ENCODE peak calls at places on chromosomes 16 and 17, in eight cellular contexts. X is globus pallidus; M is HS-27A; I is cardiac muscle cell; P is occipital lobe; B is activated gamma-delta T cell treated with anti-CD3 and anti-CD28 coated beads, Interleukin-2, amount 50 U/mL, for 16 hours; K is HuH-7; V is natural killer cell treated with Interleukin-12 subunit alpha and Interleukin-12 subunit beta and Interleukin-15 and Interleukin-18, amount 100 ng/mL, for 72 hours. H is an unnamed sample.

GRCh38 chr17:29574732-29575510 is 6.4 kb downstream of the TP53I13 start:
- DNase-seq in X (no peak), I (no peak), V (no peak), B (no peak), M (no peak), K (peak), P (no peak), H (no peak)

GRCh38 chr16:50139580-50139979 is 13.5 kb upstream of the TENT4B start:
- DNase-seq in B (no peak), K (no peak), P (no peak), X (no peak), V (no peak), M (no peak), I (no peak), H (no peak)

GRCh38 chr17:41836550-41837196 is 641 bp upstream of the NT5C3B start:
- DNase-seq in K (no peak), V (no peak), I (no peak), X (no peak), M (no peak), B (no peak), P (no peak), H (no peak)

GRCh38 chr17:42247734-42248133 is 28.5 kb downstream of the STAT5B start:
- DNase-seq in I (peak), X (no peak), M (no peak), B (no peak), V (no peak), K (no peak), P (no peak), H (no peak)

GRCh38 chr16:12613131-12613991 is 190.3 kb downstream of the CPPED1 start:
- DNase-seq in X (no peak), I (no peak), K (peak), V (no peak), B (peak), P (no peak), M (no peak), H (no peak)

GRCh38 chr16:66250686-66251405 is 115.6 kb upstream of the CDH5 start:
- DNase-seq in X (peak), K (no peak), M (no peak), I (peak), B (no peak), V (no peak), P (no peak), H (peak)

GRCh38 chr17:21282231-21282630 is 2.3 kb upstream of the MAP2K3 start:
- DNase-seq in P (no peak), B (no peak), X (no peak), M (peak), K (no peak), V (no peak), I (peak), H (peak)

GRCh38 chr17:33451221-33451620 is 158.1 kb upstream of the ASIC2 start:
- DNase-seq in X (no peak), P (no peak), B (no peak), M (no peak), V (no peak), I (no peak), K (no peak), H (no peak)

GRCh38 chr16:47966325-47966724 is 189.5 kb downstream of the ABCC12 start:
- DNase-seq in B (no peak), P (no peak), X (no peak), M (no peak), K (no peak), I (no peak), V (no peak), H (no peak)

GRCh38 chr16:27748868-27749546 is 199.1 kb downstream of the KATNIP start:
- DNase-seq in P (no peak), I (peak), B (peak), V (no peak), K (peak), X (peak), M (no peak), H (peak)

GRCh38 chr17:78034429-78035091 is 76.1 kb downstream of the TNRC6C start:
- DNase-seq in X (no peak), P (no peak), I (peak), K (no peak), V (no peak), B (no peak), M (no peak), H (no peak)

GRCh38 chr17:50188521-50189395 is 12.7 kb downstream of the COL1A1 start:
- DNase-seq in B (no peak), I (peak), X (no peak), K (no peak), M (no peak), P (no peak), V (no peak), H (no peak)

GRCh38 chr17:81329279-81329926 is 34.3 kb upstream of the SLC38A10 start:
- DNase-seq in M (no peak), X (no peak), B (no peak), K (peak), P (no peak), V (peak), I (peak), H (peak)

GRCh38 chr17:27958708-27959381 is 65.7 kb upstream of the LYRM9 start:
- DNase-seq in M (no peak), B (no peak), K (no peak), I (no peak), P (no peak), X (no peak), V (no peak), H (no peak)

GRCh38 chr16:56898847-56899246 is 33.1 kb upstream of the HERPUD1 start:
- DNase-seq in M (no peak), I (no peak), K (no peak), B (no peak), X (no peak), P (no peak), V (no peak), H (no peak)

GRCh38 chr17:39737761-39738567 is at the start of gene GRB7:
- DNase-seq in V (no peak), I (no peak), M (no peak), B (no peak), P (no peak), K (no peak), X (no peak), H (peak)

GRCh38 chr17:61672140-61672539 is 81.1 kb upstream of the NACA2 start:
- DNase-seq in B (no peak), I (no peak), X (no peak), M (no peak), V (no peak), P (no peak), K (no peak), H (no peak)

GRCh38 chr16:87201052-87201451 is 116.1 kb downstream of the C16orf95 start:
- DNase-seq in X (no peak), K (no peak), I (peak), P (peak), V (no peak), M (peak), B (no peak), H (peak)

GRCh38 chr17:39999067-39999466 is 16.2 kb upstream of the CSF3 start:
- DNase-seq in X (no peak), P (no peak), M (no peak), V (no peak), I (no peak), B (no peak), K (no peak), H (no peak)

GRCh38 chr17:65609749-65610148 is 48.3 kb upstream of the AXIN2 start:
- DNase-seq in B (no peak), K (no peak), I (peak), V (no peak), P (no peak), X (no peak), M (no peak), H (no peak)

GRCh38 chr16:12767897-12768296 is 35.8 kb downstream of the CPPED1 start:
- DNase-seq in K (no peak), M (no peak), P (no peak), X (no peak), V (no peak), I (peak), B (no peak), H (no peak)

GRCh38 chr17:78629436-78629995 is 52.3 kb upstream of the DNAH17 start:
- DNase-seq in I (no peak), B (no peak), X (no peak), P (no peak), M (no peak), V (no peak), K (no peak), H (no peak)

GRCh38 chr17:73521376-73521775 is 122.9 kb downstream of the SDK2 start:
- DNase-seq in V (no peak), P (no peak), K (no peak), X (no peak), I (no peak), M (no peak), B (no peak), H (no peak)

GRCh38 chr17:50637829-50638571 is 3.3 kb downstream of the ABCC3 start:
- DNase-seq in M (no peak), I (no peak), K (no peak), V (peak), B (no peak), X (no peak), P (no peak), H (no peak)

GRCh38 chr17:40559016-40559853 is 6.0 kb downstream of the CCR7 start:
- DNase-seq in I (peak), P (peak), K (no peak), V (no peak), M (no peak), B (no peak), X (no peak), H (peak)

GRCh38 chr16:84500531-84500930 is 3.9 kb downstream of the MEAK7 start:
- DNase-seq in K (no peak), M (no peak), X (no peak), I (no peak), P (no peak), B (no peak), V (no peak), H (no peak)

GRCh38 chr17:71503710-71504471 is 616.9 kb upstream of the SOX9 start:
- DNase-seq in B (no peak), V (no peak), K (no peak), I (peak), X (no peak), M (no peak), P (no peak), H (no peak)

GRCh38 chr17:12722282-12722681 is 56.6 kb downstream of the MYOCD start:
- DNase-seq in V (no peak), K (no peak), X (no peak), B (no peak), P (no peak), M (no peak), I (no peak), H (no peak)

GRCh38 chr16:86697715-86698114 is 119.4 kb downstream of the FOXL1 start:
- DNase-seq in X (no peak), M (no peak), B (no peak), K (no peak), P (no peak), V (no peak), I (peak), H (no peak)

GRCh38 chr16:67648764-67649407 is 3.9 kb downstream of the CARMIL2 start:
- DNase-seq in P (no peak), X (no peak), K (no peak), I (no peak), M (no peak), B (no peak), V (no peak), H (no peak)

GRCh38 chr17:32445075-32445427 is 741 bp downstream of the PSMD11 start:
- DNase-seq in M (no peak), I (peak), P (peak), K (peak), V (peak), B (peak), X (no peak), H (peak)

GRCh38 chr17:46976626-46977270 is 2.3 kb downstream of the RPRML start:
- DNase-seq in V (no peak), I (no peak), X (no peak), P (no peak), B (no peak), K (no peak), M (no peak), H (no peak)

GRCh38 chr17:18356624-18357023 is 6.7 kb downstream of the SHMT1 start:
- DNase-seq in I (peak), V (no peak), B (no peak), X (peak), P (no peak), K (no peak), M (no peak), H (peak)

GRCh38 chr17:82922646-82923045 is 82.8 kb upstream of the ZNF750 start:
- DNase-seq in B (no peak), I (no peak), X (no peak), V (no peak), K (no peak), M (no peak), P (no peak), H (no peak)

GRCh38 chr16:11668590-11669379 is 530 bp downstream of the SNN start:
- DNase-seq in M (no peak), V (no peak), I (no peak), K (no peak), X (no peak), P (no peak), B (no peak), H (peak)

GRCh38 chr16:49494386-49495150 is 121.0 kb downstream of the C16orf78 start:
- DNase-seq in I (no peak), B (no peak), K (no peak), V (no peak), X (no peak), M (no peak), P (no peak), H (no peak)

GRCh38 chr17:67223924-67224323 is 21.1 kb downstream of the HELZ start:
- DNase-seq in M (no peak), K (peak), P (no peak), X (no peak), V (no peak), I (no peak), B (no peak), H (no peak)

GRCh38 chr17:75153854-75154194 is 488 bp downstream of the JPT1 start:
- DNase-seq in X (no peak), P (no peak), V (no peak), B (no peak), M (no peak), I (no peak), K (no peak), H (no peak)

GRCh38 chr16:69651217-69651616 is 75.1 kb downstream of the NQO1 start:
- DNase-seq in V (no peak), X (no peak), M (no peak), I (no peak), K (no peak), P (no peak), B (no peak), H (no peak)